ENCODE peak calls at places on chromosomes 12 and 14, in six cellular contexts. Y is HCT116, V is HepG2, P is SK-N-SH, R is H1, D is GM12878. F is an unnamed sample.
A peak's percentile ranks its signal among the peaks of the same experiment; 100 is the strongest.

GRCh38 chr14:32370720-32371119 is 41.6 kb downstream of the AKAP6 start:
- DNase-seq in Y (peak; percentile 10), V (no peak), P (no peak), R (no peak), D (no peak), F (no peak)

GRCh38 chr14:66025779-66026178 is 460.4 kb upstream of the CCDC196 start:
- DNase-seq in Y (no peak), V (no peak), P (no peak), R (no peak), D (no peak), F (no peak)

GRCh38 chr12:52084491-52085231 is 5.2 kb downstream of the SMIM41 start:
- DNase-seq in Y (no peak), V (no peak), P (no peak), R (no peak), D (no peak), F (no peak)

GRCh38 chr14:67644428-67644827 is 24.7 kb downstream of the ARG2 start:
- DNase-seq in Y (no peak), V (no peak), P (no peak), R (no peak), D (no peak), F (no peak)

GRCh38 chr14:38366374-38366773 is 110.5 kb upstream of the CLEC14A start:
- DNase-seq in Y (no peak), V (no peak), P (no peak), R (no peak), D (no peak), F (no peak)

GRCh38 chr12:51349026-51349425 is 2.5 kb upstream of the CELA1 start:
- DNase-seq in Y (no peak), V (no peak), P (no peak), R (no peak), D (no peak), F (no peak)

GRCh38 chr12:103771466-103771865 is 69.6 kb downstream of the NT5DC3 start:
- DNase-seq in Y (no peak), V (peak; percentile 42), P (peak; percentile 61), R (peak; percentile 76), D (no peak), F (peak; percentile 60)

GRCh38 chr12:106074361-106074705 is 64.4 kb downstream of the NUAK1 start:
- DNase-seq in Y (no peak), V (no peak), P (no peak), R (no peak), D (no peak), F (no peak)

GRCh38 chr14:101561897-101562490 is 699 bp downstream of the DIO3 start:
- DNase-seq in Y (no peak), V (no peak), P (no peak), R (no peak), D (no peak), F (no peak)

GRCh38 chr12:95182868-95183415 is 34.3 kb downstream of the FGD6 start:
- DNase-seq in Y (peak; percentile 92), V (no peak), P (no peak), R (no peak), D (no peak), F (no peak)

GRCh38 chr14:105500036-105500725 is 9.1 kb downstream of the TEDC1 start:
- DNase-seq in Y (no peak), V (no peak), P (peak; percentile 17), R (no peak), D (no peak), F (no peak)

GRCh38 chr12:93134175-93134574 is 205.1 kb upstream of the EEA1 start:
- DNase-seq in Y (no peak), V (no peak), P (no peak), R (no peak), D (no peak), F (no peak)

GRCh38 chr12:132517013-132517739 is 27.2 kb downstream of the FBRSL1 start:
- DNase-seq in Y (no peak), V (peak; percentile 87), P (no peak), R (no peak), D (no peak), F (no peak)

GRCh38 chr12:118058881-118059644 is 1.9 kb downstream of the WSB2 start:
- DNase-seq in Y (no peak), V (peak; percentile 44), P (no peak), R (no peak), D (no peak), F (peak; percentile 50)

GRCh38 chr12:26939953-26940352 is 1.7 kb downstream of the FGFR1OP2 start:
- DNase-seq in Y (no peak), V (no peak), P (no peak), R (no peak), D (no peak), F (no peak)

GRCh38 chr14:35401853-35402252 is 2.7 kb downstream of the NFKBIA start:
- DNase-seq in Y (no peak), V (no peak), P (no peak), R (no peak), D (no peak), F (no peak)

GRCh38 chr12:91144053-91144452 is 32.8 kb upstream of the LUM start:
- DNase-seq in Y (no peak), V (no peak), P (no peak), R (no peak), D (no peak), F (no peak)

GRCh38 chr14:105925615-105926414 is 399.4 kb downstream of the TMEM121 start:
- DNase-seq in Y (no peak), V (no peak), P (no peak), R (no peak), D (no peak), F (no peak)

GRCh38 chr14:68283378-68284123 is 464.0 kb downstream of the RAD51B start:
- DNase-seq in Y (no peak), V (no peak), P (no peak), R (no peak), D (peak; percentile 95), F (no peak)

GRCh38 chr12:33431648-33432047 is 8.0 kb downstream of the SYT10 start:
- DNase-seq in Y (no peak), V (no peak), P (no peak), R (no peak), D (no peak), F (no peak)

GRCh38 chr12:33423706-33424105 is 15.9 kb downstream of the SYT10 start:
- DNase-seq in Y (no peak), V (no peak), P (no peak), R (no peak), D (no peak), F (no peak)

GRCh38 chr12:33432992-33433391 is 6.6 kb downstream of the SYT10 start:
- DNase-seq in Y (no peak), V (no peak), P (no peak), R (no peak), D (no peak), F (no peak)

GRCh38 chr12:33429468-33429867 is 10.2 kb downstream of the SYT10 start:
- DNase-seq in Y (no peak), V (no peak), P (no peak), R (no peak), D (no peak), F (no peak)

DNA sequence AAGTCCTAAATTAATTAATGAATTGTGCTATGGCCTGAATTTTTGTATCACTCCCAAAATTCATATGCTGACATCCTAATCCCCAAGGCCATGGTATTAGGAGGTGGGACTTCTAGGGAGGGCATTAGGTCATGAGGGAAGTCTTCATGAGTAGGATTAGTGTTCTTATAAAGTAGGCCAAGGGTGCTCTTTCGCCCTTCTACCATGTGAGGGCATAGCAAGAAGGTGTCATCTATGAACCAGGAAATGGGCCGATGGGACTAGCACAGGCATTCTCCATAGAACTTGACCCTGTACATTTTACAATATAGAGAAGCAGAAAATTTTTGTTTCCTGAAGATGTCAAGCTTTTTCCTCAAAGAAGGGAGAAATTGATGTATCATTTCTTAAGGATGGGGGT is 12.5 kb downstream of the SYT10 start:
- DNase-seq in Y (no peak), V (peak; percentile 18), P (no peak), R (no peak), D (no peak), F (no peak)
- TF ChIP-seq JUND in Y (no peak), V (no peak), P (no peak), R (no peak), D (no peak), F (no peak)

DNA sequence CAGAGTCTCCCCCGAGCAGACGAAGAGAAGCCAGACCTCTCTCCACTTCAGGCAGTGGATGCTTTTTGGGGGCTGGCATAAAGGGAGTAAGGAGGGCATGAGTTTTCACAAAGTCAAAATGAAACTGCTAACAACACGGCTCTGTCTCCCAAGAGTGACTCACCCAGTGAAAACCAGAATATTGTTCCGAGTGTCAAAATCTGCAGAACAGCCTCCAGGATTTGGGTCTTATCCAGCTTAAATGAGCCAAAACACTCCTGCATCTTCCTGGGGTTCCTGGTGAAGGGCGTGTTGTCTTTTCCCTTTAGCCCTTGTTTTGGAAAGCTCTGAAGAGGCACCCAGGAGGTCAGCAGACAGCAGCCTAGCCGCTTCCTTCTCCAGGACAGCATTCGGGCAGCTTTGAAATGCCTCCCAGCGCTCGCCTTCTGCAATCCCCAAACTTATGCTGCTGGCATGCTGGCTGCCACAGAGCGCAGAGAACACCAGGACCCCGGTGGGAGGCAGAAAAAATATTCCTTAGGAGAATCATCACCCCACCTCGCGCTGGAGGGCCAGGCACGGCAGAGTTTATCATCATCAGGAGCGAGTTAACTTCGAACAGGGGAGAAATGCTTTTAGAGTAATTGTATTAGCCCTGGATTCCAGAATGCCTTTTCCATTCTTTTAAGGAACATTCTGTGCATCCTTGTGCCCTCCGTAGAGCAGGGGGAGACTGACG is 117.7 kb upstream of the NCOR2 start:
- DNase-seq in Y (no peak), V (no peak), P (no peak), R (no peak), D (no peak), F (no peak)
- TF ChIP-seq JUND in Y (no peak), V (no peak), P (peak; percentile 50), R (no peak), D (no peak), F (no peak)

DNA sequence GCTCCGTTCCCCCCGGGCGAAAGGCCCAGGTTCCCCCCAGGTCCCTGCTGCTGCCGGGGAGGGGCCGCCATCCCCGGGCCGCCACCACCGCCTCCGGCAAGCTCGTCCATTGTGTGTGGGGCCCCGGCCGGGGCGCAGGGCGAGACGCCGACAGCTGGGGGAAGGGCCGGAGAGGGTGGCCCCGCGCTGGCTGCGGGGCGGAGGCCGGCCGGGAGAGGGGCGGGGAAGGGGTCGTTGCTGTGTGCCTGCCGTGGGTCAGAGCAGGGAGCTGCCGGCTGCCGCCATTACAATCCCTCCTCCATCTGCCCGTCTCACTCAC is at the start of gene STRN3:
- DNase-seq in Y (no peak), V (no peak), P (no peak), R (no peak), D (no peak), F (no peak)
- TF ChIP-seq JUND in Y (no peak), V (no peak), P (no peak), R (no peak), D (no peak), F (no peak)

GRCh38 chr12:124401563-124402180 is 106.8 kb downstream of the RFLNA start:
- DNase-seq in Y (no peak), V (no peak), P (no peak), R (no peak), D (no peak), F (no peak)
- TF ChIP-seq JUND in Y (no peak), V (no peak), P (no peak), R (no peak), D (no peak), F (no peak)

F was measured in T47D.